ENCODE peak calls at places on chromosome X, in nine cellular contexts. One of them, this sample, is unnamed. For H3K4me1, the result is how much of the 10 kb centered on the place peaks cover.

GRCh38 chrX:106740193-106740780 is 13.8 kb downstream of the RNF128 start:
- DNase-seq in CD4-positive, CD25-positive, alpha-beta regulatory T cell: no peak
- DNase-seq in IMR-90: no peak
- DNase-seq in tibial artery: no peak
- DNase-seq in fibroblast of lung: no peak
- DNase-seq in neuronal stem cell: no peak
- DNase-seq in stomach: no peak
- DNase-seq in cardiac muscle cell: no peak
- DNase-seq in upper lobe of right lung: no peak
- DNase-seq in this sample: no peak

GRCh38 chrX:153956044-153956907 is 11.8 kb upstream of the RENBP start:
- DNase-seq in IMR-90: no peak
- DNase-seq in CD4-positive, CD25-positive, alpha-beta regulatory T cell: no peak
- DNase-seq in stomach: no peak
- DNase-seq in neuronal stem cell: no peak
- DNase-seq in tibial artery: no peak
- DNase-seq in upper lobe of right lung: no peak
- DNase-seq in cardiac muscle cell: no peak
- DNase-seq in fibroblast of lung: no peak
- DNase-seq in this sample: no peak

GRCh38 chrX:1591863-1592127 is 391 bp downstream of the AKAP17A start:
- DNase-seq in CD4-positive, CD25-positive, alpha-beta regulatory T cell: no peak
- DNase-seq in stomach: no peak
- DNase-seq in upper lobe of right lung: no peak
- DNase-seq in IMR-90: no peak
- DNase-seq in neuronal stem cell: no peak
- DNase-seq in tibial artery: no peak
- DNase-seq in cardiac muscle cell: no peak
- DNase-seq in fibroblast of lung: no peak
- DNase-seq in this sample: no peak

GRCh38 chrX:136200466-136200865 is 50.7 kb downstream of the MAP7D3 start:
- DNase-seq in CD4-positive, CD25-positive, alpha-beta regulatory T cell: peak
- DNase-seq in IMR-90: peak
- DNase-seq in upper lobe of right lung: no peak
- DNase-seq in neuronal stem cell: no peak
- DNase-seq in cardiac muscle cell: peak
- DNase-seq in tibial artery: no peak
- DNase-seq in fibroblast of lung: peak
- DNase-seq in stomach: no peak
- DNase-seq in this sample: peak

GRCh38 chrX:68938244-68939004 is 109.6 kb downstream of the EFNB1 start:
- DNase-seq in IMR-90: peak
- DNase-seq in cardiac muscle cell: peak
- DNase-seq in fibroblast of lung: peak
- DNase-seq in CD4-positive, CD25-positive, alpha-beta regulatory T cell: no peak
- DNase-seq in upper lobe of right lung: no peak
- DNase-seq in stomach: no peak
- DNase-seq in tibial artery: no peak
- DNase-seq in neuronal stem cell: no peak
- DNase-seq in this sample: no peak

GRCh38 chrX:56228914-56229313 is 3.2 kb upstream of the KLF8 start:
- DNase-seq in neuronal stem cell: no peak
- DNase-seq in cardiac muscle cell: no peak
- DNase-seq in stomach: no peak
- DNase-seq in upper lobe of right lung: no peak
- DNase-seq in IMR-90: no peak
- DNase-seq in CD4-positive, CD25-positive, alpha-beta regulatory T cell: no peak
- DNase-seq in tibial artery: peak
- DNase-seq in fibroblast of lung: no peak
- DNase-seq in this sample: peak

GRCh38 chrX:1391370-1391706 is 575 bp downstream of the SLC25A6 start:
- DNase-seq in neuronal stem cell: peak
- DNase-seq in stomach: no peak
- DNase-seq in tibial artery: no peak
- DNase-seq in upper lobe of right lung: no peak
- DNase-seq in CD4-positive, CD25-positive, alpha-beta regulatory T cell: no peak
- DNase-seq in cardiac muscle cell: no peak
- DNase-seq in fibroblast of lung: no peak
- DNase-seq in IMR-90: no peak
- DNase-seq in this sample: no peak

GRCh38 chrX:9183481-9183880 is 149.6 kb upstream of the FAM9B start:
- DNase-seq in stomach: no peak
- DNase-seq in cardiac muscle cell: no peak
- DNase-seq in neuronal stem cell: no peak
- DNase-seq in CD4-positive, CD25-positive, alpha-beta regulatory T cell: no peak
- DNase-seq in fibroblast of lung: no peak
- DNase-seq in upper lobe of right lung: no peak
- DNase-seq in tibial artery: no peak
- DNase-seq in IMR-90: no peak
- DNase-seq in this sample: no peak

GRCh38 chrX:114038358-114038757 is 545.5 kb upstream of the HTR2C start:
- DNase-seq in stomach: no peak
- DNase-seq in fibroblast of lung: no peak
- DNase-seq in tibial artery: no peak
- DNase-seq in CD4-positive, CD25-positive, alpha-beta regulatory T cell: no peak
- DNase-seq in neuronal stem cell: no peak
- DNase-seq in cardiac muscle cell: no peak
- DNase-seq in upper lobe of right lung: no peak
- DNase-seq in IMR-90: no peak
- DNase-seq in this sample: no peak

GRCh38 chrX:132612990-132613564 is 124.2 kb upstream of the MBNL3 start:
- DNase-seq in cardiac muscle cell: peak
- DNase-seq in upper lobe of right lung: peak
- DNase-seq in IMR-90: peak
- DNase-seq in neuronal stem cell: no peak
- DNase-seq in fibroblast of lung: peak
- DNase-seq in CD4-positive, CD25-positive, alpha-beta regulatory T cell: peak
- DNase-seq in stomach: peak
- DNase-seq in tibial artery: peak
- DNase-seq in this sample: peak

GRCh38 chrX:132618810-132619209 is 130.0 kb upstream of the MBNL3 start:
- DNase-seq in CD4-positive, CD25-positive, alpha-beta regulatory T cell: no peak
- DNase-seq in fibroblast of lung: no peak
- DNase-seq in cardiac muscle cell: no peak
- DNase-seq in upper lobe of right lung: no peak
- DNase-seq in tibial artery: no peak
- DNase-seq in IMR-90: no peak
- DNase-seq in neuronal stem cell: no peak
- DNase-seq in stomach: no peak
- DNase-seq in this sample: no peak

GRCh38 chrX:132613801-132614200 is 125.0 kb upstream of the MBNL3 start:
- DNase-seq in IMR-90: no peak
- DNase-seq in CD4-positive, CD25-positive, alpha-beta regulatory T cell: no peak
- DNase-seq in fibroblast of lung: no peak
- DNase-seq in stomach: no peak
- DNase-seq in upper lobe of right lung: no peak
- DNase-seq in neuronal stem cell: no peak
- DNase-seq in cardiac muscle cell: no peak
- DNase-seq in tibial artery: no peak
- DNase-seq in this sample: no peak

GRCh38 chrX:132614297-132614696 is 125.5 kb upstream of the MBNL3 start:
- DNase-seq in cardiac muscle cell: no peak
- DNase-seq in fibroblast of lung: peak
- DNase-seq in CD4-positive, CD25-positive, alpha-beta regulatory T cell: no peak
- DNase-seq in neuronal stem cell: no peak
- DNase-seq in IMR-90: no peak
- DNase-seq in upper lobe of right lung: no peak
- DNase-seq in stomach: no peak
- DNase-seq in tibial artery: no peak
- DNase-seq in this sample: peak

DNA sequence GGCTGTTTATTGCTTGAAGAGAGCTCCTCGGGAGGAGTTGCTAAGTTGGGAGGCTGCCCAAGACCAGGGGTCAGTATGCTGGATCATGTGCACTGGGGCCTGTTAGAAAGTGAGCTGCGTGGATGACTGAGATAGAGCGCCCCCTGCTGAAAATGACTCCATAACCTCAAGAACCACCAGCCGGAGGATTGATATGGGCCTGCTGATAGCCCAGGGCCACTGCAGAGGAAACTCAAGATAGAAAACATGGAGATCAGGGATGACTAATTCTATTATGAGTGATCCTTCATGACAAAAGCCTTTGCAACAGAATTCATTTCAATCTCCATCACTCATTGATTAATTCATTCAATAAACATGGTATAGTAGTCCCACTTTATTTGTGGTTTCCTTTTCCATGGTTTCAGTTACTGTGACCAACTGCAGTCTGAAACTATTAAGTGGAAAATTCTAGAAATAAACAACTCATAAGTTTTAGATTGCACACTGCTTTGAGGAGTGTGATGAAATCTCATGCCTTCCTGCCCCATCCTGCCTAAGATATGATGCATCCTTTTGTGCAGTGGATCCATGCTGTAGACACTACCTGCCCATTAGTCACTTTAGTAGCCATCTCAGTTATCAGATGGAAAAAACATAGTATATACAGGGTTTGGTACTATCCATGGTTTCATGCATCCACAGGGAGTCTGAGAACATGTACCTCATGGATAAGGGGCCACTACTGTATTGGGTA is 126.7 kb upstream of the MBNL3 start:
- DNase-seq in cardiac muscle cell: peak
- DNase-seq in fibroblast of lung: peak
- DNase-seq in stomach: peak
- DNase-seq in tibial artery: peak
- DNase-seq in upper lobe of right lung: no peak
- DNase-seq in neuronal stem cell: peak
- DNase-seq in IMR-90: peak
- DNase-seq in CD4-positive, CD25-positive, alpha-beta regulatory T cell: peak
- DNase-seq in this sample: peak
- H3K4me1 ChIP-seq in cardiac muscle cell: under half
- H3K4me1 ChIP-seq in fibroblast of lung: under half
- H3K4me1 ChIP-seq in stomach: under half
- H3K4me1 ChIP-seq in tibial artery: under half
- H3K4me1 ChIP-seq in upper lobe of right lung: under half
- H3K4me1 ChIP-seq in neuronal stem cell: under half
- H3K4me1 ChIP-seq in IMR-90: under half
- H3K4me1 ChIP-seq in CD4-positive, CD25-positive, alpha-beta regulatory T cell: under half
- H3K4me1 ChIP-seq in this sample: under half

DNA sequence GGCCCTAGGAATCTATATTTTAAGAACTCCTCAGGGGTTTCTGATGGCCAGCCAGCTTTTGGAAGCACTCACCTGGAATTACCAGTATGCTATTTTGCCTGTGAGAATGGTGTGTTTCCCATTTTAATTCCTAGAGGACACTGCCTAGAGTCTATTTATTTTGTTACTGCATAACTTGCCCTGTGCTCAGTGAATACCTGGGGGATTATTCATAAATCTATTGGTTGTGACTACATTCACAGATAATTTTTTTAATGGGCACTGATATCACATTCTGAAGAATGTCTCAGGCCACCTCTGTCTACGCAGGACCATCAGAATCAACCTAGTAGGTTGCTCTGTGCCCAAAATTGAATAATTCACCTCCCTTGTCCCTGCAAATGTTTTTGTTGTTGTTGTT is 6.7 kb downstream of the ARL13A start:
- DNase-seq in upper lobe of right lung: no peak
- DNase-seq in CD4-positive, CD25-positive, alpha-beta regulatory T cell: no peak
- DNase-seq in tibial artery: no peak
- DNase-seq in IMR-90: peak
- DNase-seq in neuronal stem cell: no peak
- DNase-seq in fibroblast of lung: no peak
- DNase-seq in stomach: no peak
- DNase-seq in cardiac muscle cell: no peak
- DNase-seq in this sample: no peak
- H3K27ac ChIP-seq in upper lobe of right lung: no peak
- H3K27ac ChIP-seq in CD4-positive, CD25-positive, alpha-beta regulatory T cell: no peak
- H3K27ac ChIP-seq in tibial artery: no peak
- H3K27ac ChIP-seq in IMR-90: no peak
- H3K27ac ChIP-seq in neuronal stem cell: no peak
- H3K27ac ChIP-seq in fibroblast of lung: no peak
- H3K27ac ChIP-seq in stomach: no peak
- H3K27ac ChIP-seq in cardiac muscle cell: no peak
- H3K27ac ChIP-seq in this sample: no peak

DNA sequence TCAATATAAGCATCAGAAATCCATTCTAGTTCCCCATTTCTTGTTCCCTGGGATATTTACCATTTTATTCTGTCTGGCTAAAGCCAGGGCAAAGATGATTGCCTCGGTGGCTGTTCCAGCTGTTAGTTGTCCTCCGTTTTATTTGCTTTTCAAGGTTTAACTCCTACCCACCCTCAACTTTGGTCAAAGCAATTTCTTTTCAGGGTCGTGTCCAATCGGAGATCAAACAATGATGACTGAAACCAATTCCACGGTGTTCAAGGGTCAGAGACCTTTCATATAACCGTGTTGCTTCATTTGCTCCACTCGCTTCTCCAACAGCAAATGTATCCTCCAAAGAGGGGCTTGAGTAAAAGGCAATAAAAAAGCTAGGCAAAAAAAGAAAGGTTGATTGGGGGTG is 193.5 kb upstream of the FTHL17 start:
- DNase-seq in cardiac muscle cell: no peak
- DNase-seq in IMR-90: no peak
- DNase-seq in stomach: no peak
- DNase-seq in upper lobe of right lung: no peak
- DNase-seq in fibroblast of lung: no peak
- DNase-seq in tibial artery: no peak
- DNase-seq in neuronal stem cell: no peak
- DNase-seq in CD4-positive, CD25-positive, alpha-beta regulatory T cell: no peak
- DNase-seq in this sample: no peak
- H3K4me3 ChIP-seq in cardiac muscle cell: no peak
- H3K4me3 ChIP-seq in IMR-90: no peak
- H3K4me3 ChIP-seq in stomach: peak
- H3K4me3 ChIP-seq in upper lobe of right lung: peak
- H3K4me3 ChIP-seq in fibroblast of lung: no peak
- H3K4me3 ChIP-seq in tibial artery: peak
- H3K4me3 ChIP-seq in neuronal stem cell: peak
- H3K4me3 ChIP-seq in CD4-positive, CD25-positive, alpha-beta regulatory T cell: no peak
- H3K4me3 ChIP-seq in this sample: no peak

GRCh38 chrX:2699959-2700358 is 8.9 kb downstream of the CD99 start:
- DNase-seq in IMR-90: no peak
- DNase-seq in tibial artery: no peak
- DNase-seq in upper lobe of right lung: no peak
- DNase-seq in CD4-positive, CD25-positive, alpha-beta regulatory T cell: no peak
- DNase-seq in fibroblast of lung: no peak
- DNase-seq in stomach: no peak
- DNase-seq in neuronal stem cell: no peak
- DNase-seq in cardiac muscle cell: no peak
- DNase-seq in this sample: no peak

GRCh38 chrX:2697306-2697705 is 6.2 kb downstream of the CD99 start:
- DNase-seq in stomach: no peak
- DNase-seq in tibial artery: no peak
- DNase-seq in IMR-90: no peak
- DNase-seq in fibroblast of lung: no peak
- DNase-seq in neuronal stem cell: no peak
- DNase-seq in cardiac muscle cell: no peak
- DNase-seq in CD4-positive, CD25-positive, alpha-beta regulatory T cell: no peak
- DNase-seq in upper lobe of right lung: no peak
- DNase-seq in this sample: no peak

GRCh38 chrX:2696698-2697215 is 5.7 kb downstream of the CD99 start:
- DNase-seq in upper lobe of right lung: no peak
- DNase-seq in cardiac muscle cell: peak
- DNase-seq in fibroblast of lung: peak
- DNase-seq in stomach: no peak
- DNase-seq in tibial artery: no peak
- DNase-seq in IMR-90: peak
- DNase-seq in neuronal stem cell: no peak
- DNase-seq in CD4-positive, CD25-positive, alpha-beta regulatory T cell: peak
- DNase-seq in this sample: peak

GRCh38 chrX:2697741-2698294 is 6.7 kb downstream of the CD99 start:
- DNase-seq in CD4-positive, CD25-positive, alpha-beta regulatory T cell: no peak
- DNase-seq in stomach: no peak
- DNase-seq in tibial artery: no peak
- DNase-seq in neuronal stem cell: no peak
- DNase-seq in IMR-90: peak
- DNase-seq in cardiac muscle cell: no peak
- DNase-seq in upper lobe of right lung: no peak
- DNase-seq in fibroblast of lung: peak
- DNase-seq in this sample: peak

GRCh38 chrX:2698604-2699003 is 7.5 kb downstream of the CD99 start:
- DNase-seq in IMR-90: no peak
- DNase-seq in stomach: no peak
- DNase-seq in tibial artery: no peak
- DNase-seq in neuronal stem cell: no peak
- DNase-seq in CD4-positive, CD25-positive, alpha-beta regulatory T cell: no peak
- DNase-seq in cardiac muscle cell: no peak
- DNase-seq in upper lobe of right lung: no peak
- DNase-seq in fibroblast of lung: no peak
- DNase-seq in this sample: no peak
- H3K4me1 ChIP-seq in IMR-90: under half
- H3K4me1 ChIP-seq in stomach: under half
- H3K4me1 ChIP-seq in tibial artery: under half
- H3K4me1 ChIP-seq in neuronal stem cell: under half
- H3K4me1 ChIP-seq in CD4-positive, CD25-positive, alpha-beta regulatory T cell: half or more
- H3K4me1 ChIP-seq in cardiac muscle cell: half or more
- H3K4me1 ChIP-seq in upper lobe of right lung: half or more
- H3K4me1 ChIP-seq in fibroblast of lung: under half
- H3K4me1 ChIP-seq in this sample: under half

This sample was measured in small intestine.